ENCODE peak calls at places on chromosomes 3 and 15, in five cellular contexts. S is adipocyte, H is mesenchymal stem cell, M is astrocyte, F is right cardiac atrium. B is an unnamed sample.

GRCh38 chr3:15929944-15930571 is 132.3 kb upstream of the ANKRD28 start:
- DNase-seq in S (no peak), H (no peak), M (no peak), F (no peak), B (no peak)

GRCh38 chr15:74128785-74129350 is 1.5 kb upstream of the ISLR2 start:
- DNase-seq in F (no peak), M (no peak), H (no peak), S (no peak), B (no peak)

GRCh38 chr3:128237348-128238099 is 84.2 kb downstream of the EEFSEC start:
- DNase-seq in F (no peak), H (no peak), S (no peak), M (no peak), B (no peak)

GRCh38 chr15:89912145-89912673 is 543 bp downstream of the ARPIN start:
- DNase-seq in S (peak; percentile 59), M (no peak), H (peak; percentile 37), F (peak; percentile 55), B (no peak)

GRCh38 chr15:31278056-31278445 is 48.6 kb upstream of the KLF13 start:
- DNase-seq in H (no peak), S (no peak), M (no peak), F (no peak), B (no peak)

GRCh38 chr3:30553641-30554316 is 52.6 kb upstream of the TGFBR2 start:
- DNase-seq in F (no peak), M (peak; percentile 13), S (no peak), H (peak; percentile 24), B (no peak)

GRCh38 chr15:73601449-73602425 is 31.5 kb downstream of the NPTN start:
- DNase-seq in H (peak; percentile 79), M (peak; percentile 42), F (peak; percentile 37), S (peak; percentile 59), B (peak; percentile 2)

GRCh38 chr3:57397175-57398026 is 104.9 kb upstream of the ASB14 start:
- DNase-seq in H (peak; percentile 65), M (peak; percentile 19), S (peak; percentile 63), F (peak; percentile 17), B (peak; percentile 60)

GRCh38 chr3:159711560-159712333 is 276.9 kb upstream of the IL12A start:
- DNase-seq in H (peak; percentile 85), S (peak; percentile 70), F (peak; percentile 40), M (peak; percentile 90), B (peak; percentile 54)

GRCh38 chr3:154794383-154794782 is 285.7 kb upstream of the MME start:
- DNase-seq in F (no peak), S (no peak), M (no peak), H (no peak), B (no peak)

GRCh38 chr3:148319161-148319915 is 378.4 kb upstream of the AGTR1 start:
- DNase-seq in H (peak; percentile 75), M (peak; percentile 81), F (no peak), S (peak; percentile 86), B (no peak)

GRCh38 chr3:5188419-5189405 is 1.2 kb downstream of the EDEM1 start:
- DNase-seq in H (peak; percentile 60), M (no peak), S (peak; percentile 48), F (no peak), B (no peak)

GRCh38 chr3:48784426-48785120 is 63.1 kb downstream of the PRKAR2A start:
- DNase-seq in H (peak; percentile 51), F (no peak), S (peak; percentile 34), M (peak; percentile 86), B (no peak)

GRCh38 chr15:85854345-85855097 is 59.8 kb upstream of the KLHL25 start:
- DNase-seq in H (peak; percentile 59), M (peak; percentile 38), F (no peak), S (peak; percentile 84), B (no peak)

GRCh38 chr3:101038880-101039279 is 45.7 kb upstream of the ABI3BP start:
- DNase-seq in F (no peak), H (no peak), M (no peak), S (no peak), B (no peak)

GRCh38 chr3:159260049-159260662 is 458.3 kb downstream of the MFSD1 start:
- DNase-seq in F (peak; percentile 18), S (peak; percentile 90), M (peak; percentile 67), H (peak; percentile 74), B (no peak)

GRCh38 chr15:50925281-50925680 is 16.8 kb downstream of the AP4E1 start:
- DNase-seq in S (peak; percentile 42), F (no peak), M (no peak), H (no peak), B (no peak)

GRCh38 chr15:101710806-101711205 is 13.5 kb downstream of the TARS3 start:
- DNase-seq in M (peak; percentile 65), H (peak; percentile 43), S (peak; percentile 54), F (no peak), B (no peak)

GRCh38 chr3:127233371-127233770 is 40.4 kb downstream of the PRR23E start:
- DNase-seq in H (no peak), S (peak; percentile 25), F (no peak), M (no peak), B (no peak)

GRCh38 chr3:18593231-18593630 is 168.1 kb upstream of the SATB1 start:
- DNase-seq in S (no peak), M (no peak), F (no peak), H (no peak), B (no peak)

GRCh38 chr3:114151091-114151490 is 27.8 kb downstream of the DRD3 start:
- DNase-seq in M (no peak), H (no peak), S (no peak), F (no peak), B (no peak)
- H3K4me1 ChIP-seq in M (no peaks in the 10 kb centered on the region), H (peaks cover 4% of the 10 kb centered on the region), S (peaks cover 4% of the 10 kb centered on the region), F (no peaks in the 10 kb centered on the region), B (peaks cover 5% of the 10 kb centered on the region)

GRCh38 chr3:61810953-61811497 is 249.7 kb downstream of the PTPRG start:
- DNase-seq in H (no peak), F (no peak), S (no peak), M (no peak), B (no peak)
- H3K4me1 ChIP-seq in H (no peaks in the 10 kb centered on the region), F (peaks cover 11% of the 10 kb centered on the region), S (peaks cover 83% of the 10 kb centered on the region), M (no peaks in the 10 kb centered on the region), B (no peaks in the 10 kb centered on the region)

DNA sequence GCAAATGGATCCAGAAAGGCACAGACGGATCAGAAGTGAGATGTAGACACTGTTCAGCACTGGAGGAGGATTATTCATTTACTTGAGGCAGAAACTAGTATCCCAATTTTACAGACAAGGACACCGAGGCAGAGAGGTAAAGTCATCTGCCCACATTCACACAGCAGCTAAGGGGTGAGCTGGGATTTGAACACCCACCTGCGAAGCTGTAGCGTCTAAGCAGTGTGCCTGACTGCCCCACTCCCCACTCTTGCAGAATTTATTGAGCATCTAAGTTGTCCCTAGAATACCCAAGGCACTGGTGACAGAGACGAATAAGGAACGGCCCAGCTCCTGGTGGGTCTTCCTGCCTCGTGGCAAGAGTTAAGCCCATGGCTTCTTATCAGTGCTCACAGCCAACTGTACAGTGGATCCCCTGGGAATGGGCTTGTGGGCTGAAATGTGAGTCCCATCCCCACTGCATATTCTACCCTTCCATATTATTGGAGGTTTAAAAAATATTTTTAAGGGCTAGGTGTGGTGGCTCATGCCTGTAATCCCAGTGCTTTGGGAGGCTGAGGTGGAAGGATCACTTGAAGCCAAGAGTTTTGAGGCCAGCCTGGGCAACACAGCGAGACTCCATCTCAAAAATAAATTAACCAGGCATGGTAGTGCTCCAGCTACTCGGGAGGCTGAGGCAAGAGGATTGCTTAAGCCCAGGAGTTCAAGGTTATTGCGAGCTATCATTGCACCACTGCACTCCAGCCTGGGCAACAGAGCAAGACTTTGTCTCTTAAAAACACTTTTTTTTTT is 77.6 kb downstream of the IQSEC1 start:
- DNase-seq in S (no peak), M (no peak), H (no peak), F (no peak), B (no peak)
- H3K4me1 ChIP-seq in S (peaks cover 38% of the 10 kb centered on the region), M (peaks cover 12% of the 10 kb centered on the region), H (peaks cover 26% of the 10 kb centered on the region), F (peaks cover 3% of the 10 kb centered on the region), B (peaks cover 16% of the 10 kb centered on the region)

DNA sequence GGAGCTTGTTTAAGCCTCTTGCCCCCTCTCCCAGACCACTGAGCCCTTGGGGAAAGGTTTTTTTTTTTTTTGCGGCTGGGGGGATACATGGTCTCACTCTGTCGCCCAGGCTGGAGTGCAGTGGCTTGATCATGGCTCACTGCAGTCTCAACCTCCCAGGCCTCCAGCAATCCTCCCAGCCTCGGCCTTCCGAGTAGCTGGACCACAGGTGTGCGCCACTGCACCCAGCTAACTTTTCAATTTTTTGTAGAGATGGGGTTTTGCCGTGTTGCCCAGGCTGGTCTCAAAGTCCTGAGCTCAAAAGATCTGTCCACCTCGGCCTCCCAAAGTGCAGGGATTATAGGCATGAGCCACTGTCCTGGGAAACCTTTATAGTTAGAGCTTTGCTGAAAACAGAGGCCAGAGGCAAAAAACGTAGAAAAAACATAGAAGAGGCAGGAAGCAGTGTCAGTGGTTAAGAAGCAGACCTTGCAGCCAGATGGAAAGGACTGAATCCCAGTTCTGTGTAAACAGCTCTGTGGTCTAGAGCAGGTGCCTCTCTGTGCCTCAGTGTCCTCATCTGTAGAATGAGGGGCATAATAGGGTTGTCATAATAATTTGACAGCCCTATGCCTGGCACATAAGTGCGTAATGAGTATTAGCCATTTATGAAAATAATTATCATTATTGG is 33.1 kb downstream of the CMTM7 start:
- DNase-seq in S (no peak), M (no peak), F (no peak), H (no peak), B (no peak)
- H3K4me1 ChIP-seq in S (peaks cover 30% of the 10 kb centered on the region), M (peaks cover 28% of the 10 kb centered on the region), F (peaks cover 21% of the 10 kb centered on the region), H (peaks cover 27% of the 10 kb centered on the region), B (peaks cover 44% of the 10 kb centered on the region)

GRCh38 chr3:138690036-138690435 is 81.5 kb downstream of the FAIM start:
- DNase-seq in M (no peak), F (no peak), S (no peak), H (no peak), B (no peak)
- H3K4me1 ChIP-seq in M (peaks cover 16% of the 10 kb centered on the region), F (peaks cover 3% of the 10 kb centered on the region), S (peaks cover 22% of the 10 kb centered on the region), H (peaks cover 12% of the 10 kb centered on the region), B (peaks cover 27% of the 10 kb centered on the region)

DNA sequence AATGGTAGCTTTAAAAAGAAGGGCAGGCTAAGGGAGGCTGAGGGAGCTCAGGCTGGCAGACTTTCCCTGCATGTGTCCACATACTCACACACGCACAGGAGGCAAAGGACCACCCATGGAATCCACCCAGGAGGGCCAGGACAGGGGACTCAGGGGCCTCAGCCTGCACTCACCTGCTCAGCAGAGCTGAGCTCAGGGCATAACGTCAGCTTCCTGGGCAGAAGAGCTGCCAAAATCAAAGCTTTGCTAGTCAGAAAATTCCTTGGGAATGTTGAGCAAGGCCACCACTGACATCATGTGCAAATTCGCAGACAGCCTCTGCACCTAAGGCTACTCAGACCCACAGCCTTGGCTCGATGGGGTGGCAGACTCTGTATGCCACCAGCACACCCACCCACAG is 16.4 kb upstream of the ALAS1 start:
- DNase-seq in M (peak; percentile 60), S (peak; percentile 53), H (no peak), F (no peak), B (no peak)
- H3K4me1 ChIP-seq in M (no peaks in the 10 kb centered on the region), S (peaks cover 26% of the 10 kb centered on the region), H (peaks cover 3% of the 10 kb centered on the region), F (peaks cover 6% of the 10 kb centered on the region), B (no peaks in the 10 kb centered on the region)

DNA sequence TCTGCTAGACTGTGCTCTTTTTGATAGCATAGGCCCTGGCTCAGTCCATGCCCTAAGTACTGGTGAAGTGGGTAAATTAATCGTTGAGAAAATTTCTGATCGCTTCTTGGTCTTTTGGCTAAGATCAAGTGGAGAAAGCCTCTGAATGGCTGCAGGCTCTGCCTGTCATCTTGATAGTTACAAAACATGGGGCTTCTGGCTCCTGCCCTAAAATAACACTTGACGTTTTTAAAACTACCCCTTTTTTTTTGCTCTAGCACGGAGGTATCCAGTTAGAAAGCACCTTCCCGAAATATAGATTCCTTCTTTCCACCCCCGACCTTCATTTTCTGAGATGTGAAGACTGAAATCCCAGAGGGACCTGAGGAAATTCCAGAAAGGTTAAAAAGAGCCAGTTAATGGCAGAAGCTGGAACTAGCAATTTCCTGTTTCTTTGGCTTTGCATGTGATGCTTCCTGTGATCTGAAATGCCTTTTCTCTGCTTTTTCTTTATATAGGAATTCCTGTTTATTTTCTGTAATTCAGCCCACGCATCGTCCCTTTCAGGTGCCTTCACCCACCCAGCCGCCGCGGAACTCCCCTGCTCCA is 802 bp upstream of the C2CD4B start:
- DNase-seq in S (no peak), H (no peak), F (peak; percentile 24), M (no peak), B (no peak)
- H3K4me1 ChIP-seq in S (peaks cover 3% of the 10 kb centered on the region), H (peaks cover 13% of the 10 kb centered on the region), F (no peaks in the 10 kb centered on the region), M (peaks cover 8% of the 10 kb centered on the region), B (peaks cover 4% of the 10 kb centered on the region)

GRCh38 chr15:92810418-92811138 is 89.5 kb upstream of the CHD2 start:
- DNase-seq in H (peak; percentile 58), S (peak; percentile 81), M (peak; percentile 76), F (peak; percentile 79), B (no peak)
- H3K4me1 ChIP-seq in H (peaks cover 13% of the 10 kb centered on the region), S (peaks cover 29% of the 10 kb centered on the region), M (peaks cover 32% of the 10 kb centered on the region), F (no peaks in the 10 kb centered on the region), B (peaks cover 42% of the 10 kb centered on the region)